ENCODE peak calls at places on chromosome 10, in ten cellular contexts. F is neural progenitor cell; W is heart left ventricle; C is OCI-LY7; X is psoas muscle; I is MM.1S; B is effector memory CD4-positive, alpha-beta T cell; A is fibroblast of pulmonary artery; Z is CD8-positive, alpha-beta memory T cell; Q is lower lobe of right lung. P is an unnamed sample.

GRCh38 chr10:82874671-82875070 is 999.7 kb downstream of the NRG3 start:
- DNase-seq in I (no peak), Q (no peak), X (no peak), Z (no peak), W (no peak), C (no peak), B (no peak), F (no peak), A (peak), P (no peak)

GRCh38 chr10:36634916-36635315 is 490.5 kb upstream of the ANKRD30A start:
- DNase-seq in Q (no peak), Z (no peak), C (no peak), W (no peak), X (no peak), I (no peak), A (peak), B (no peak), F (no peak), P (peak)

GRCh38 chr10:61244261-61244775 is 208.9 kb downstream of the TMEM26 start:
- DNase-seq in W (no peak), C (no peak), Z (no peak), X (no peak), A (no peak), F (peak), Q (no peak), I (no peak), B (no peak), P (no peak)

GRCh38 chr10:48215148-48215982 is 59.1 kb downstream of the FRMPD2 start:
- DNase-seq in F (peak), C (peak), X (no peak), A (peak), I (peak), Z (no peak), W (peak), B (no peak), Q (no peak), P (peak)

GRCh38 chr10:101615760-101616116 is 27.6 kb downstream of the DPCD start:
- DNase-seq in C (no peak), B (no peak), W (no peak), Z (no peak), F (no peak), A (no peak), I (no peak), Q (no peak), X (no peak), P (no peak)

GRCh38 chr10:112565434-112566053 is 118.5 kb downstream of the VTI1A start:
- DNase-seq in F (peak), A (peak), W (peak), B (no peak), Q (no peak), Z (peak), I (peak), X (no peak), C (peak), P (peak)

GRCh38 chr10:79241990-79242619 is 105.2 kb upstream of the PPIF start:
- DNase-seq in Q (peak), A (peak), B (peak), C (peak), I (peak), W (peak), Z (no peak), X (peak), F (peak), P (peak)

GRCh38 chr10:79884006-79884405 is 57.5 kb downstream of the NUTM2E start:
- DNase-seq in F (no peak), X (no peak), I (no peak), C (no peak), Z (no peak), Q (no peak), B (no peak), A (peak), W (no peak), P (no peak)

GRCh38 chr10:100350914-100351485 is 4.0 kb downstream of the SCD start:
- DNase-seq in B (no peak), X (no peak), Q (no peak), F (no peak), C (no peak), W (no peak), Z (no peak), A (no peak), I (no peak), P (no peak)

GRCh38 chr10:95289003-95289920 is 1.5 kb downstream of the PDLIM1 start:
- DNase-seq in X (no peak), C (peak), A (peak), I (no peak), B (no peak), Q (no peak), Z (no peak), W (no peak), F (peak), P (no peak)

GRCh38 chr10:3043512-3044368 is 23.6 kb upstream of the PFKP start:
- DNase-seq in F (peak), C (peak), Q (peak), W (peak), Z (peak), A (peak), B (no peak), X (peak), I (peak), P (peak)

GRCh38 chr10:131700506-131700905 is 200.3 kb upstream of the PPP2R2D start:
- DNase-seq in Z (no peak), I (no peak), Q (no peak), A (no peak), C (no peak), B (no peak), F (no peak), X (no peak), W (no peak), P (no peak)

GRCh38 chr10:85643839-85644525 is 722.6 kb downstream of the GRID1 start:
- DNase-seq in I (no peak), B (no peak), Q (no peak), F (no peak), X (no peak), W (no peak), A (no peak), Z (no peak), C (no peak), P (no peak)

GRCh38 chr10:55063817-55064216 is 262.8 kb upstream of the PCDH15 start:
- DNase-seq in C (no peak), Z (no peak), Q (no peak), F (no peak), W (no peak), A (peak), I (no peak), X (no peak), B (no peak), P (no peak)

GRCh38 chr10:114616516-114616915 is 41.6 kb downstream of the ABLIM1 start:
- DNase-seq in F (no peak), Q (no peak), B (no peak), X (no peak), C (no peak), A (no peak), I (no peak), Z (no peak), W (no peak), P (no peak)

GRCh38 chr10:83075395-83076072 is 1063.8 kb upstream of the GHITM start:
- DNase-seq in C (no peak), B (no peak), A (peak), Q (no peak), Z (no peak), W (no peak), I (no peak), F (no peak), X (no peak), P (no peak)

GRCh38 chr10:46297406-46298204 is 10.8 kb downstream of the ANTXRL start:
- DNase-seq in F (no peak), C (no peak), B (no peak), Q (no peak), W (no peak), I (no peak), X (no peak), Z (peak), A (no peak), P (no peak)

GRCh38 chr10:89645742-89646172 is 715 bp upstream of the PANK1 start:
- DNase-seq in A (no peak), W (peak), B (no peak), X (no peak), I (no peak), Q (no peak), C (no peak), Z (no peak), F (no peak), P (no peak)
- H3K4me3 ChIP-seq in A (peak), W (peak), B (peak), X (peak), I (peak), Q (peak), C (peak), Z (peak), F (peak), P (peak)

GRCh38 chr10:43606323-43607198 is at the start of gene ZNF485:
- DNase-seq in C (peak), Z (peak), I (peak), B (peak), W (peak), A (peak), Q (peak), F (peak), X (peak), P (peak)

GRCh38 chr10:43607199-43607573 is 948 bp downstream of the ZNF485 start:
- DNase-seq in A (no peak), X (no peak), F (no peak), I (no peak), B (no peak), Q (no peak), Z (no peak), C (no peak), W (no peak), P (no peak)

GRCh38 chr10:43610636-43611035 is 4.4 kb downstream of the ZNF485 start:
- DNase-seq in I (no peak), B (no peak), X (no peak), Q (no peak), W (no peak), F (no peak), C (no peak), A (peak), Z (no peak), P (no peak)

GRCh38 chr10:43605850-43606322 is 352 bp upstream of the ZNF485 start:
- DNase-seq in F (no peak), C (no peak), Z (no peak), I (no peak), B (no peak), W (no peak), Q (no peak), X (no peak), A (no peak), P (no peak)
- H3K4me3 ChIP-seq in F (peak), C (peak), Z (peak), I (peak), B (peak), W (peak), Q (peak), X (peak), A (peak), P (peak)

GRCh38 chr10:110644598-110645462 is 694 bp downstream of the RBM20 start:
- DNase-seq in Z (no peak), F (peak), I (no peak), Q (no peak), B (no peak), A (no peak), W (no peak), X (no peak), C (no peak), P (no peak)
- H3K4me3 ChIP-seq in Z (no peak), F (peak), I (peak), Q (peak), B (peak), A (peak), W (peak), X (peak), C (peak), P (peak)

DNA sequence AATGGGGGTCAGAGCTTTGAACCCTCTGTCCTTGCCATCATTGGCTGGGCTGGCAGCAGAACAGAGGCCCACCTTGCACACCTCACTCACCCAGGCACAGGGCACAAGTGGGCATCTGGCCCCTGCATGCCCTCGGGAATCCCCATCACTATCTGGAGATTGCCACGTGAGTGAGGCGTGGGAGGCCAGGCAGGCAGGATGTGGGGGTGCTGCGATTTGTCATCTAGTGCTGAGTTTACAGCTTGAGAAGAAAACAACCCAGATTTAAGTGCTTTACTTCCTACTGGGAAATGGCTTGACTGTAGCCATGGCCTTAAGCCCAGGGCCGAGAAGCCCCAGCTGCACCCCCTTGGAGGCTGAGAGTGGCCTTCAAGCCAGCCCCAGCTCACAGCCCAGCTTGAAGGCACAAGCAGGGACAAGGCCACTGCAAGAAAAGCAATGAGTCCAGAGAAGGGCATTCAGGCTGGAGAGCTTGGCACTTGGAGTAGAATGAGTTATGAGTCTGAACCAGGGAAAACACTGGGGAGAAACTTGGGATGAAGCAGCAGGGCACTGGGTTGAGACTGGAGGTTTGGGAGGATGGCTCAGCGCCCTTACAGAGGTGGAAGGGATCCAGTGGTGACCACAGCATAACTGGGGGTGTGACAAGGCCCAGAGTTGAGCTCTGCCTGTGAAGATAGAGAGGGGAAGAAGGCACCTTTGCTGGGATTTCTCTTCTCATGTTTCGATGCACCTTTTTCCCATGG is 123.0 kb downstream of the CXCL12 start:
- DNase-seq in C (no peak), B (no peak), A (peak), I (no peak), Q (no peak), W (peak), Z (no peak), F (no peak), X (no peak), P (no peak)
- H3K4me3 ChIP-seq in C (no peak), B (no peak), A (no peak), I (no peak), Q (no peak), W (no peak), Z (no peak), F (no peak), X (no peak), P (no peak)

GRCh38 chr10:121891103-121891502 is 36.7 kb downstream of the ATE1 start:
- DNase-seq in Z (no peak), I (no peak), W (no peak), F (peak), C (no peak), X (no peak), B (no peak), Q (no peak), A (no peak), P (no peak)
- H3K4me3 ChIP-seq in Z (no peak), I (no peak), W (no peak), F (no peak), C (no peak), X (no peak), B (no peak), Q (no peak), A (no peak), P (no peak)

GRCh38 chr10:5595591-5596590 is 70.5 kb downstream of the ASB13 start:
- DNase-seq in Q (peak), Z (no peak), X (no peak), C (no peak), W (no peak), I (no peak), F (no peak), B (no peak), A (peak), P (peak)
- H3K4me3 ChIP-seq in Q (no peak), Z (no peak), X (no peak), C (no peak), W (no peak), I (no peak), F (no peak), B (no peak), A (no peak), P (no peak)

P was measured in A673.